ENCODE peak calls at places on chromosome 11, in five cellular contexts. D, L, P, T and S are unnamed samples. For H3K9me3, the result is how much of the 10 kb centered on the place peaks cover.

GRCh38 chr11:65301491-65302329 is 13.0 kb upstream of the CDC42EP2 start:
- DNase-seq in D (no peak), L (no peak), P (no peak), T (peak), S (no peak)

GRCh38 chr11:123308077-123308476 is 113.0 kb upstream of the CLMP start:
- DNase-seq in D (no peak), L (no peak), P (no peak), T (no peak), S (no peak)

GRCh38 chr11:16096336-16096735 is 260.0 kb downstream of the SOX6 start:
- DNase-seq in D (no peak), L (no peak), P (no peak), T (no peak), S (no peak)

GRCh38 chr11:126963115-126963514 is 37.5 kb downstream of the KIRREL3 start:
- DNase-seq in D (no peak), L (no peak), P (no peak), T (no peak), S (no peak)

GRCh38 chr11:95708681-95709080 is 80.9 kb downstream of the FAM76B start:
- DNase-seq in D (no peak), L (no peak), P (no peak), T (no peak), S (no peak)

GRCh38 chr11:1863352-1864215 is 10.7 kb downstream of the LSP1 start:
- DNase-seq in D (peak), L (no peak), P (peak), T (peak), S (no peak)

GRCh38 chr11:63491614-63492372 is 826 bp upstream of the PLAAT5 start:
- DNase-seq in D (no peak), L (no peak), P (no peak), T (no peak), S (no peak)

GRCh38 chr11:112582366-112582765 is 321.7 kb upstream of the PLET1 start:
- DNase-seq in D (no peak), L (no peak), P (no peak), T (no peak), S (no peak)

GRCh38 chr11:123833095-123833494 is 26.9 kb upstream of the OR6M1 start:
- DNase-seq in D (peak), L (no peak), P (no peak), T (no peak), S (no peak)

GRCh38 chr11:35112056-35112845 is 26.7 kb upstream of the CD44 start:
- DNase-seq in D (peak), L (no peak), P (no peak), T (no peak), S (no peak)

GRCh38 chr11:122748968-122749687 is 89.2 kb upstream of the CRTAM start:
- DNase-seq in D (peak), L (no peak), P (no peak), T (no peak), S (peak)

GRCh38 chr11:65445604-65446445 is 23.2 kb downstream of the NEAT1 start:
- DNase-seq in D (peak), L (no peak), P (no peak), T (no peak), S (no peak)

GRCh38 chr11:80349986-80350385 is 909.2 kb upstream of the TENM4 start:
- DNase-seq in D (no peak), L (no peak), P (no peak), T (no peak), S (no peak)

GRCh38 chr11:44579172-44579804 is 13.8 kb downstream of the CD82 start:
- DNase-seq in D (no peak), L (no peak), P (no peak), T (no peak), S (no peak)

GRCh38 chr11:134370526-134371435 is 39.0 kb downstream of the GLB1L2 start:
- DNase-seq in D (no peak), L (no peak), P (no peak), T (no peak), S (no peak)

GRCh38 chr11:128026596-128026995 is 560.8 kb downstream of the ETS1 start:
- DNase-seq in D (peak), L (no peak), P (no peak), T (no peak), S (no peak)
- TF ChIP-seq CTCF in D (no peak), L (no peak), P (no peak), T (no peak), S (no peak)

DNA sequence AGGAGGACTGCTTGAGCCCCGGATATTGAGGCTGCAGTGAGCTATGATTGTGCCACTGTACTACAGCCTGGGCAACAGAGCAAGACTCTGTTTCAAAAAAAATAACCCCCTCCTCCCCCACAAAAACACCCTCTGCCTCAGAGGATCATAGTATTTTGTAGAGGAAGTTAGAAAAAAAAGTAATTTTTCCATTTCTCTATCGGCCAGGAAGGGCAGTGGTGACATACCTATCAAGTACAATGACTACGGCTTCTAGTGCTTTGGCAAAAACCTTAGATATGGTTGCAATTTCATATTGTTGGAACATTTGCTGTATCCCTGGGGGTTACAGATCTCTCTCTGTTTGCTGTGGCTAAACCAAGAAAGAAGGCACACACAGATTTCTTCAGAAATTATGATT is 28.9 kb downstream of the C2CD3 start:
- DNase-seq in D (no peak), L (no peak), P (no peak), T (no peak), S (no peak)
- H3K27ac ChIP-seq in D (peak), L (no peak), P (peak), T (no peak), S (no peak)

GRCh38 chr11:120284272-120284671 is 40.8 kb upstream of the TLCD5 start:
- DNase-seq in D (no peak), L (no peak), P (no peak), T (no peak), S (no peak)
- H3K9me3 ChIP-seq in D (under half), L (under half), P (under half), T (under half), S (under half)

GRCh38 chr11:3984896-3985295 is 109.7 kb upstream of the RRM1 start:
- DNase-seq in D (no peak), L (no peak), P (no peak), T (no peak), S (peak)
- TF ChIP-seq CTCF in D (no peak), L (no peak), P (no peak), T (no peak), S (peak)

GRCh38 chr11:128195057-128195751 is 392.2 kb downstream of the ETS1 start:
- DNase-seq in D (no peak), L (no peak), P (no peak), T (no peak), S (peak)
- H3K27ac ChIP-seq in D (no peak), L (no peak), P (no peak), T (peak), S (no peak)

DNA sequence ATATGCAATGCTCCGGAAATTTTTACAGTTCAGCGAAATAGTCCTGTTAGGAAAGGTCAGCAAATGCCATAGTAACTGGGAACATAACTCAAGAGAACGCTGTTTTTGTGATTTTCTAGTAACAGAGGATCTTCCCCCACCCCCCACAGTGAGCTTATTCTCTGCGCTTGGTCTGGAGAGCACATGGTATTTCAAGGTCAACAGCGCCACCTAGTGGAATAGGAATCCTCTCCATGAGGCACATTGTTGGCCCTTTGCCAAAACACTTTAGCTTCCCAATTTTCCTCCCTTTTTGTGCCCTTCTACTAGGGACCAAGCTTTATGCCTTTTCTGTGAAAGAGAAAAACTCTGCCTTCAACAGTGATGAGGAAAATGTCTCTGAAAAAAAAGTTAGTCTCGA is 13.2 kb upstream of the OR4C12 start:
- DNase-seq in D (peak), L (no peak), P (no peak), T (no peak), S (no peak)
- H3K9me3 ChIP-seq in D (under half), L (under half), P (under half), T (under half), S (under half)